ENCODE peak calls at places on chromosomes 4 and X, in seven cellular contexts. One of them, this sample, is unnamed.

GRCh38 chr4:53465891-53466290 is 88.5 kb downstream of the FIP1L1 start:
- DNase-seq in activated T-helper 1 cell treated with anti-CD3 and anti-CD28 coated beads, Interleukin-2, amount 50 U/mL, for 16 hours: no peak
- DNase-seq in NCI-H460: no peak
- DNase-seq in NCI-H1694 treated with DMSO at 0.1 percent for 48 hours: no peak
- DNase-seq in ovary: no peak
- DNase-seq in memory B cell: no peak
- DNase-seq in mesendoderm: no peak
- DNase-seq in this sample: no peak

GRCh38 chrX:118740276-118740889 is 13.0 kb downstream of the IL13RA1 start:
- DNase-seq in activated T-helper 1 cell treated with anti-CD3 and anti-CD28 coated beads, Interleukin-2, amount 50 U/mL, for 16 hours: no peak
- DNase-seq in NCI-H460: no peak
- DNase-seq in NCI-H1694 treated with DMSO at 0.1 percent for 48 hours: no peak
- DNase-seq in ovary: no peak
- DNase-seq in memory B cell: no peak
- DNase-seq in mesendoderm: peak; percentile 39
- DNase-seq in this sample: no peak

GRCh38 chrX:97672608-97673007 is 788.9 kb downstream of the RPA4 start:
- DNase-seq in activated T-helper 1 cell treated with anti-CD3 and anti-CD28 coated beads, Interleukin-2, amount 50 U/mL, for 16 hours: no peak
- DNase-seq in NCI-H460: no peak
- DNase-seq in NCI-H1694 treated with DMSO at 0.1 percent for 48 hours: no peak
- DNase-seq in ovary: no peak
- DNase-seq in memory B cell: no peak
- DNase-seq in mesendoderm: no peak
- DNase-seq in this sample: no peak

GRCh38 chrX:66232296-66232695 is 68.2 kb downstream of the HEPH start:
- DNase-seq in activated T-helper 1 cell treated with anti-CD3 and anti-CD28 coated beads, Interleukin-2, amount 50 U/mL, for 16 hours: no peak
- DNase-seq in NCI-H460: no peak
- DNase-seq in NCI-H1694 treated with DMSO at 0.1 percent for 48 hours: no peak
- DNase-seq in ovary: no peak
- DNase-seq in memory B cell: no peak
- DNase-seq in mesendoderm: no peak
- DNase-seq in this sample: no peak

GRCh38 chr4:27217261-27217769 is 356.7 kb downstream of the STIM2 start:
- DNase-seq in activated T-helper 1 cell treated with anti-CD3 and anti-CD28 coated beads, Interleukin-2, amount 50 U/mL, for 16 hours: no peak
- DNase-seq in NCI-H460: no peak
- DNase-seq in NCI-H1694 treated with DMSO at 0.1 percent for 48 hours: no peak
- DNase-seq in ovary: no peak
- DNase-seq in memory B cell: no peak
- DNase-seq in mesendoderm: no peak
- DNase-seq in this sample: peak; percentile 5

GRCh38 chrX:77572322-77572721 is 125.1 kb downstream of the FGF16 start:
- DNase-seq in activated T-helper 1 cell treated with anti-CD3 and anti-CD28 coated beads, Interleukin-2, amount 50 U/mL, for 16 hours: no peak
- DNase-seq in NCI-H460: no peak
- DNase-seq in NCI-H1694 treated with DMSO at 0.1 percent for 48 hours: no peak
- DNase-seq in ovary: no peak
- DNase-seq in memory B cell: no peak
- DNase-seq in mesendoderm: no peak
- DNase-seq in this sample: no peak

GRCh38 chrX:115892787-115893671 is 277.5 kb upstream of the AGTR2 start:
- DNase-seq in activated T-helper 1 cell treated with anti-CD3 and anti-CD28 coated beads, Interleukin-2, amount 50 U/mL, for 16 hours: peak; percentile 20
- DNase-seq in NCI-H460: no peak
- DNase-seq in NCI-H1694 treated with DMSO at 0.1 percent for 48 hours: peak; percentile 61
- DNase-seq in ovary: peak; percentile 68
- DNase-seq in memory B cell: no peak
- DNase-seq in mesendoderm: peak; percentile 80
- DNase-seq in this sample: no peak

GRCh38 chrX:38368774-38369173 is 16.4 kb downstream of the OTC start:
- DNase-seq in activated T-helper 1 cell treated with anti-CD3 and anti-CD28 coated beads, Interleukin-2, amount 50 U/mL, for 16 hours: no peak
- DNase-seq in NCI-H460: no peak
- DNase-seq in NCI-H1694 treated with DMSO at 0.1 percent for 48 hours: no peak
- DNase-seq in ovary: no peak
- DNase-seq in memory B cell: no peak
- DNase-seq in mesendoderm: no peak
- DNase-seq in this sample: no peak

GRCh38 chr4:55834086-55834795 is 14.7 kb downstream of the EXOC1L start:
- DNase-seq in activated T-helper 1 cell treated with anti-CD3 and anti-CD28 coated beads, Interleukin-2, amount 50 U/mL, for 16 hours: no peak
- DNase-seq in NCI-H460: no peak
- DNase-seq in NCI-H1694 treated with DMSO at 0.1 percent for 48 hours: no peak
- DNase-seq in ovary: no peak
- DNase-seq in memory B cell: no peak
- DNase-seq in mesendoderm: peak; percentile 12
- DNase-seq in this sample: no peak

GRCh38 chr4:155667538-155668511 is 1.2 kb downstream of the GUCY1A1 start:
- DNase-seq in activated T-helper 1 cell treated with anti-CD3 and anti-CD28 coated beads, Interleukin-2, amount 50 U/mL, for 16 hours: no peak
- DNase-seq in NCI-H460: peak; percentile 11
- DNase-seq in NCI-H1694 treated with DMSO at 0.1 percent for 48 hours: no peak
- DNase-seq in ovary: no peak
- DNase-seq in memory B cell: no peak
- DNase-seq in mesendoderm: peak; percentile 23
- DNase-seq in this sample: peak; percentile 84

GRCh38 chrX:73838123-73838522 is 275.1 kb downstream of the CHIC1 start:
- DNase-seq in activated T-helper 1 cell treated with anti-CD3 and anti-CD28 coated beads, Interleukin-2, amount 50 U/mL, for 16 hours: no peak
- DNase-seq in NCI-H460: no peak
- DNase-seq in NCI-H1694 treated with DMSO at 0.1 percent for 48 hours: no peak
- DNase-seq in ovary: no peak
- DNase-seq in memory B cell: no peak
- DNase-seq in mesendoderm: no peak
- DNase-seq in this sample: no peak

GRCh38 chr4:89158884-89159503 is 47.7 kb downstream of the TIGD2 start:
- DNase-seq in activated T-helper 1 cell treated with anti-CD3 and anti-CD28 coated beads, Interleukin-2, amount 50 U/mL, for 16 hours: no peak
- DNase-seq in NCI-H460: peak; percentile 66
- DNase-seq in NCI-H1694 treated with DMSO at 0.1 percent for 48 hours: peak; percentile 64
- DNase-seq in ovary: no peak
- DNase-seq in memory B cell: peak; percentile 11
- DNase-seq in mesendoderm: peak; percentile 29
- DNase-seq in this sample: peak; percentile 70

GRCh38 chrX:45771114-45771513 is 570.4 kb upstream of the DIPK2B start:
- DNase-seq in activated T-helper 1 cell treated with anti-CD3 and anti-CD28 coated beads, Interleukin-2, amount 50 U/mL, for 16 hours: no peak
- DNase-seq in NCI-H460: peak; percentile 50
- DNase-seq in NCI-H1694 treated with DMSO at 0.1 percent for 48 hours: no peak
- DNase-seq in ovary: peak; percentile 13
- DNase-seq in memory B cell: no peak
- DNase-seq in mesendoderm: no peak
- DNase-seq in this sample: no peak

GRCh38 chr4:107213410-107213809 is 177.3 kb upstream of the DKK2 start:
- DNase-seq in activated T-helper 1 cell treated with anti-CD3 and anti-CD28 coated beads, Interleukin-2, amount 50 U/mL, for 16 hours: no peak
- DNase-seq in NCI-H460: no peak
- DNase-seq in NCI-H1694 treated with DMSO at 0.1 percent for 48 hours: no peak
- DNase-seq in ovary: no peak
- DNase-seq in memory B cell: no peak
- DNase-seq in mesendoderm: no peak
- DNase-seq in this sample: no peak

GRCh38 chrX:1754077-1754476 is 139.2 kb downstream of the ASMT start:
- DNase-seq in activated T-helper 1 cell treated with anti-CD3 and anti-CD28 coated beads, Interleukin-2, amount 50 U/mL, for 16 hours: no peak
- DNase-seq in NCI-H460: no peak
- DNase-seq in NCI-H1694 treated with DMSO at 0.1 percent for 48 hours: no peak
- DNase-seq in ovary: no peak
- DNase-seq in memory B cell: no peak
- DNase-seq in mesendoderm: no peak
- DNase-seq in this sample: no peak

GRCh38 chrX:572490-573124 is 58.0 kb upstream of the SHOX start:
- DNase-seq in activated T-helper 1 cell treated with anti-CD3 and anti-CD28 coated beads, Interleukin-2, amount 50 U/mL, for 16 hours: no peak
- DNase-seq in NCI-H460: no peak
- DNase-seq in NCI-H1694 treated with DMSO at 0.1 percent for 48 hours: no peak
- DNase-seq in ovary: no peak
- DNase-seq in memory B cell: no peak
- DNase-seq in mesendoderm: no peak
- DNase-seq in this sample: peak; percentile 61

GRCh38 chr4:141134051-141134450 is 782 bp upstream of the RNF150 start:
- DNase-seq in activated T-helper 1 cell treated with anti-CD3 and anti-CD28 coated beads, Interleukin-2, amount 50 U/mL, for 16 hours: no peak
- DNase-seq in NCI-H460: no peak
- DNase-seq in NCI-H1694 treated with DMSO at 0.1 percent for 48 hours: no peak
- DNase-seq in ovary: no peak
- DNase-seq in memory B cell: no peak
- DNase-seq in mesendoderm: no peak
- DNase-seq in this sample: peak; percentile 36

GRCh38 chr4:30763337-30763736 is 43.2 kb downstream of the PCDH7 start:
- DNase-seq in activated T-helper 1 cell treated with anti-CD3 and anti-CD28 coated beads, Interleukin-2, amount 50 U/mL, for 16 hours: no peak
- DNase-seq in NCI-H460: no peak
- DNase-seq in NCI-H1694 treated with DMSO at 0.1 percent for 48 hours: no peak
- DNase-seq in ovary: no peak
- DNase-seq in memory B cell: no peak
- DNase-seq in mesendoderm: no peak
- DNase-seq in this sample: no peak

GRCh38 chr4:93529692-93530091 is 298.9 kb upstream of the ATOH1 start:
- DNase-seq in activated T-helper 1 cell treated with anti-CD3 and anti-CD28 coated beads, Interleukin-2, amount 50 U/mL, for 16 hours: no peak
- DNase-seq in NCI-H460: no peak
- DNase-seq in NCI-H1694 treated with DMSO at 0.1 percent for 48 hours: no peak
- DNase-seq in ovary: no peak
- DNase-seq in memory B cell: no peak
- DNase-seq in mesendoderm: peak; percentile 16
- DNase-seq in this sample: no peak

GRCh38 chr4:76989391-76990061 is 40.0 kb downstream of the SEPTIN11 start:
- DNase-seq in activated T-helper 1 cell treated with anti-CD3 and anti-CD28 coated beads, Interleukin-2, amount 50 U/mL, for 16 hours: peak; percentile 24
- DNase-seq in NCI-H460: no peak
- DNase-seq in NCI-H1694 treated with DMSO at 0.1 percent for 48 hours: no peak
- DNase-seq in ovary: no peak
- DNase-seq in memory B cell: no peak
- DNase-seq in mesendoderm: no peak
- DNase-seq in this sample: no peak

GRCh38 chr4:141142423-141142822 is 9.2 kb upstream of the RNF150 start:
- DNase-seq in activated T-helper 1 cell treated with anti-CD3 and anti-CD28 coated beads, Interleukin-2, amount 50 U/mL, for 16 hours: no peak
- DNase-seq in NCI-H460: no peak
- DNase-seq in NCI-H1694 treated with DMSO at 0.1 percent for 48 hours: no peak
- DNase-seq in ovary: no peak
- DNase-seq in memory B cell: no peak
- DNase-seq in mesendoderm: no peak
- DNase-seq in this sample: no peak

GRCh38 chr4:71211748-71212147 is 127.1 kb upstream of the SLC4A4 start:
- DNase-seq in activated T-helper 1 cell treated with anti-CD3 and anti-CD28 coated beads, Interleukin-2, amount 50 U/mL, for 16 hours: no peak
- DNase-seq in NCI-H460: no peak
- DNase-seq in NCI-H1694 treated with DMSO at 0.1 percent for 48 hours: no peak
- DNase-seq in ovary: no peak
- DNase-seq in memory B cell: no peak
- DNase-seq in mesendoderm: no peak
- DNase-seq in this sample: no peak

GRCh38 chr4:102416765-102417164 is 71.5 kb upstream of the SLC39A8 start:
- DNase-seq in activated T-helper 1 cell treated with anti-CD3 and anti-CD28 coated beads, Interleukin-2, amount 50 U/mL, for 16 hours: no peak
- DNase-seq in NCI-H460: no peak
- DNase-seq in NCI-H1694 treated with DMSO at 0.1 percent for 48 hours: no peak
- DNase-seq in ovary: no peak
- DNase-seq in memory B cell: no peak
- DNase-seq in mesendoderm: no peak
- DNase-seq in this sample: no peak

GRCh38 chrX:143663755-143664154 is 27.9 kb upstream of the SLITRK4 start:
- DNase-seq in activated T-helper 1 cell treated with anti-CD3 and anti-CD28 coated beads, Interleukin-2, amount 50 U/mL, for 16 hours: no peak
- DNase-seq in NCI-H460: no peak
- DNase-seq in NCI-H1694 treated with DMSO at 0.1 percent for 48 hours: no peak
- DNase-seq in ovary: no peak
- DNase-seq in memory B cell: no peak
- DNase-seq in mesendoderm: peak; percentile 74
- DNase-seq in this sample: no peak

GRCh38 chr4:128502818-128503527 is 215.4 kb upstream of the PGRMC2 start:
- DNase-seq in activated T-helper 1 cell treated with anti-CD3 and anti-CD28 coated beads, Interleukin-2, amount 50 U/mL, for 16 hours: no peak
- DNase-seq in NCI-H460: no peak
- DNase-seq in NCI-H1694 treated with DMSO at 0.1 percent for 48 hours: no peak
- DNase-seq in ovary: no peak
- DNase-seq in memory B cell: no peak
- DNase-seq in mesendoderm: no peak
- DNase-seq in this sample: peak; percentile 18

GRCh38 chrX:21412883-21413282 is 38.7 kb downstream of the CNKSR2 start:
- DNase-seq in activated T-helper 1 cell treated with anti-CD3 and anti-CD28 coated beads, Interleukin-2, amount 50 U/mL, for 16 hours: no peak
- DNase-seq in NCI-H460: peak; percentile 77
- DNase-seq in NCI-H1694 treated with DMSO at 0.1 percent for 48 hours: no peak
- DNase-seq in ovary: no peak
- DNase-seq in memory B cell: no peak
- DNase-seq in mesendoderm: no peak
- DNase-seq in this sample: no peak

GRCh38 chr4:24328711-24329110 is 255.6 kb downstream of the DHX15 start:
- DNase-seq in activated T-helper 1 cell treated with anti-CD3 and anti-CD28 coated beads, Interleukin-2, amount 50 U/mL, for 16 hours: no peak
- DNase-seq in NCI-H460: no peak
- DNase-seq in NCI-H1694 treated with DMSO at 0.1 percent for 48 hours: no peak
- DNase-seq in ovary: no peak
- DNase-seq in memory B cell: no peak
- DNase-seq in mesendoderm: no peak
- DNase-seq in this sample: peak; percentile 3

GRCh38 chr4:6925357-6925836 is 15.8 kb downstream of the TBC1D14 start:
- DNase-seq in activated T-helper 1 cell treated with anti-CD3 and anti-CD28 coated beads, Interleukin-2, amount 50 U/mL, for 16 hours: no peak
- DNase-seq in NCI-H460: no peak
- DNase-seq in NCI-H1694 treated with DMSO at 0.1 percent for 48 hours: no peak
- DNase-seq in ovary: no peak
- DNase-seq in memory B cell: no peak
- DNase-seq in mesendoderm: no peak
- DNase-seq in this sample: no peak

This sample was measured in left kidney.